ENCODE peak calls at places on chromosomes 6 and 20, in seven cellular contexts. One of them, this sample, is unnamed.

GRCh38 chr6:134830194-134830593 is 119.7 kb downstream of the ALDH8A1 start:
- DNase-seq in PC-3: no peak
- DNase-seq in activated CD4-positive, alpha-beta T cell treated with anti-CD3 and anti-CD28 coated beads, Interleukin-2, amount 10 ng/mL, durations not matched to agents 7 days and 5 days: no peak
- DNase-seq in NCI-H1436: no peak
- DNase-seq in left cardiac atrium: no peak
- DNase-seq in transverse colon: no peak
- DNase-seq in G401: no peak
- DNase-seq in this sample: no peak

GRCh38 chr20:32742322-32743236 is 688 bp downstream of the COMMD7 start:
- DNase-seq in PC-3: no peak
- DNase-seq in activated CD4-positive, alpha-beta T cell treated with anti-CD3 and anti-CD28 coated beads, Interleukin-2, amount 10 ng/mL, durations not matched to agents 7 days and 5 days: no peak
- DNase-seq in NCI-H1436: no peak
- DNase-seq in left cardiac atrium: peak
- DNase-seq in transverse colon: no peak
- DNase-seq in G401: no peak
- DNase-seq in this sample: no peak

GRCh38 chr6:54619102-54619501 is 227.5 kb upstream of the FAM83B start:
- DNase-seq in PC-3: no peak
- DNase-seq in activated CD4-positive, alpha-beta T cell treated with anti-CD3 and anti-CD28 coated beads, Interleukin-2, amount 10 ng/mL, durations not matched to agents 7 days and 5 days: no peak
- DNase-seq in NCI-H1436: no peak
- DNase-seq in left cardiac atrium: no peak
- DNase-seq in transverse colon: no peak
- DNase-seq in G401: no peak
- DNase-seq in this sample: no peak

GRCh38 chr20:61966492-61967244 is 99.0 kb downstream of the TAF4 start:
- DNase-seq in PC-3: no peak
- DNase-seq in activated CD4-positive, alpha-beta T cell treated with anti-CD3 and anti-CD28 coated beads, Interleukin-2, amount 10 ng/mL, durations not matched to agents 7 days and 5 days: no peak
- DNase-seq in NCI-H1436: no peak
- DNase-seq in left cardiac atrium: no peak
- DNase-seq in transverse colon: no peak
- DNase-seq in G401: no peak
- DNase-seq in this sample: no peak

GRCh38 chr6:163565140-163565539 is 150.6 kb downstream of the QKI start:
- DNase-seq in PC-3: no peak
- DNase-seq in activated CD4-positive, alpha-beta T cell treated with anti-CD3 and anti-CD28 coated beads, Interleukin-2, amount 10 ng/mL, durations not matched to agents 7 days and 5 days: no peak
- DNase-seq in NCI-H1436: no peak
- DNase-seq in left cardiac atrium: no peak
- DNase-seq in transverse colon: no peak
- DNase-seq in G401: no peak
- DNase-seq in this sample: no peak

GRCh38 chr6:50853924-50854323 is 35.3 kb downstream of the TFAP2B start:
- DNase-seq in PC-3: no peak
- DNase-seq in activated CD4-positive, alpha-beta T cell treated with anti-CD3 and anti-CD28 coated beads, Interleukin-2, amount 10 ng/mL, durations not matched to agents 7 days and 5 days: no peak
- DNase-seq in NCI-H1436: no peak
- DNase-seq in left cardiac atrium: no peak
- DNase-seq in transverse colon: no peak
- DNase-seq in G401: no peak
- DNase-seq in this sample: no peak

GRCh38 chr20:56629464-56630085 is 469 bp downstream of the TFAP2C start:
- DNase-seq in PC-3: peak
- DNase-seq in activated CD4-positive, alpha-beta T cell treated with anti-CD3 and anti-CD28 coated beads, Interleukin-2, amount 10 ng/mL, durations not matched to agents 7 days and 5 days: no peak
- DNase-seq in NCI-H1436: no peak
- DNase-seq in left cardiac atrium: no peak
- DNase-seq in transverse colon: no peak
- DNase-seq in G401: no peak
- DNase-seq in this sample: peak

GRCh38 chr20:6000851-6001250 is 50.4 kb downstream of the MCM8 start:
- DNase-seq in PC-3: no peak
- DNase-seq in activated CD4-positive, alpha-beta T cell treated with anti-CD3 and anti-CD28 coated beads, Interleukin-2, amount 10 ng/mL, durations not matched to agents 7 days and 5 days: no peak
- DNase-seq in NCI-H1436: no peak
- DNase-seq in left cardiac atrium: no peak
- DNase-seq in transverse colon: no peak
- DNase-seq in G401: peak
- DNase-seq in this sample: no peak

GRCh38 chr20:62860391-62860923 is 1.2 kb downstream of the TCFL5 start:
- DNase-seq in PC-3: peak
- DNase-seq in activated CD4-positive, alpha-beta T cell treated with anti-CD3 and anti-CD28 coated beads, Interleukin-2, amount 10 ng/mL, durations not matched to agents 7 days and 5 days: no peak
- DNase-seq in NCI-H1436: no peak
- DNase-seq in left cardiac atrium: peak
- DNase-seq in transverse colon: no peak
- DNase-seq in G401: peak
- DNase-seq in this sample: no peak

GRCh38 chr6:115601064-115601463 is 459.6 kb downstream of the FRK start:
- DNase-seq in PC-3: no peak
- DNase-seq in activated CD4-positive, alpha-beta T cell treated with anti-CD3 and anti-CD28 coated beads, Interleukin-2, amount 10 ng/mL, durations not matched to agents 7 days and 5 days: no peak
- DNase-seq in NCI-H1436: no peak
- DNase-seq in left cardiac atrium: no peak
- DNase-seq in transverse colon: no peak
- DNase-seq in G401: no peak
- DNase-seq in this sample: no peak

GRCh38 chr6:90194371-90194841 is 102.2 kb downstream of the BACH2 start:
- DNase-seq in PC-3: peak
- DNase-seq in activated CD4-positive, alpha-beta T cell treated with anti-CD3 and anti-CD28 coated beads, Interleukin-2, amount 10 ng/mL, durations not matched to agents 7 days and 5 days: no peak
- DNase-seq in NCI-H1436: no peak
- DNase-seq in left cardiac atrium: no peak
- DNase-seq in transverse colon: no peak
- DNase-seq in G401: no peak
- DNase-seq in this sample: no peak

GRCh38 chr20:49420292-49420691 is 62.2 kb downstream of the KCNB1 start:
- DNase-seq in PC-3: peak
- DNase-seq in activated CD4-positive, alpha-beta T cell treated with anti-CD3 and anti-CD28 coated beads, Interleukin-2, amount 10 ng/mL, durations not matched to agents 7 days and 5 days: no peak
- DNase-seq in NCI-H1436: no peak
- DNase-seq in left cardiac atrium: no peak
- DNase-seq in transverse colon: peak
- DNase-seq in G401: no peak
- DNase-seq in this sample: no peak

GRCh38 chr6:37926661-37927060 is 107.1 kb downstream of the ZFAND3 start:
- DNase-seq in PC-3: no peak
- DNase-seq in activated CD4-positive, alpha-beta T cell treated with anti-CD3 and anti-CD28 coated beads, Interleukin-2, amount 10 ng/mL, durations not matched to agents 7 days and 5 days: no peak
- DNase-seq in NCI-H1436: no peak
- DNase-seq in left cardiac atrium: no peak
- DNase-seq in transverse colon: no peak
- DNase-seq in G401: no peak
- DNase-seq in this sample: no peak

GRCh38 chr20:63112491-63113219 is 103.3 kb downstream of the YTHDF1 start:
- DNase-seq in PC-3: no peak
- DNase-seq in activated CD4-positive, alpha-beta T cell treated with anti-CD3 and anti-CD28 coated beads, Interleukin-2, amount 10 ng/mL, durations not matched to agents 7 days and 5 days: no peak
- DNase-seq in NCI-H1436: no peak
- DNase-seq in left cardiac atrium: peak
- DNase-seq in transverse colon: no peak
- DNase-seq in G401: no peak
- DNase-seq in this sample: no peak

GRCh38 chr6:106964954-106965353 is 9.6 kb downstream of the CD24 start:
- DNase-seq in PC-3: no peak
- DNase-seq in activated CD4-positive, alpha-beta T cell treated with anti-CD3 and anti-CD28 coated beads, Interleukin-2, amount 10 ng/mL, durations not matched to agents 7 days and 5 days: no peak
- DNase-seq in NCI-H1436: no peak
- DNase-seq in left cardiac atrium: no peak
- DNase-seq in transverse colon: no peak
- DNase-seq in G401: no peak
- DNase-seq in this sample: no peak

GRCh38 chr6:105179244-105180065 is at the start of gene POPDC3:
- DNase-seq in PC-3: peak
- DNase-seq in activated CD4-positive, alpha-beta T cell treated with anti-CD3 and anti-CD28 coated beads, Interleukin-2, amount 10 ng/mL, durations not matched to agents 7 days and 5 days: no peak
- DNase-seq in NCI-H1436: no peak
- DNase-seq in left cardiac atrium: peak
- DNase-seq in transverse colon: peak
- DNase-seq in G401: no peak
- DNase-seq in this sample: peak

GRCh38 chr6:10099086-10099499 is 315.8 kb downstream of the TFAP2A start:
- DNase-seq in PC-3: peak
- DNase-seq in activated CD4-positive, alpha-beta T cell treated with anti-CD3 and anti-CD28 coated beads, Interleukin-2, amount 10 ng/mL, durations not matched to agents 7 days and 5 days: no peak
- DNase-seq in NCI-H1436: no peak
- DNase-seq in left cardiac atrium: no peak
- DNase-seq in transverse colon: peak
- DNase-seq in G401: peak
- DNase-seq in this sample: peak

GRCh38 chr20:3603108-3603507 is 60.1 kb downstream of the GFRA4 start:
- DNase-seq in PC-3: no peak
- DNase-seq in activated CD4-positive, alpha-beta T cell treated with anti-CD3 and anti-CD28 coated beads, Interleukin-2, amount 10 ng/mL, durations not matched to agents 7 days and 5 days: no peak
- DNase-seq in NCI-H1436: no peak
- DNase-seq in left cardiac atrium: no peak
- DNase-seq in transverse colon: no peak
- DNase-seq in G401: no peak
- DNase-seq in this sample: no peak

GRCh38 chr6:157392927-157393666 is 12.1 kb downstream of the ZDHHC14 start:
- DNase-seq in PC-3: no peak
- DNase-seq in activated CD4-positive, alpha-beta T cell treated with anti-CD3 and anti-CD28 coated beads, Interleukin-2, amount 10 ng/mL, durations not matched to agents 7 days and 5 days: no peak
- DNase-seq in NCI-H1436: no peak
- DNase-seq in left cardiac atrium: no peak
- DNase-seq in transverse colon: peak
- DNase-seq in G401: no peak
- DNase-seq in this sample: no peak

GRCh38 chr20:31713312-31714049 is 9.2 kb downstream of the BCL2L1 start:
- DNase-seq in PC-3: peak
- DNase-seq in activated CD4-positive, alpha-beta T cell treated with anti-CD3 and anti-CD28 coated beads, Interleukin-2, amount 10 ng/mL, durations not matched to agents 7 days and 5 days: no peak
- DNase-seq in NCI-H1436: no peak
- DNase-seq in left cardiac atrium: peak
- DNase-seq in transverse colon: peak
- DNase-seq in G401: no peak
- DNase-seq in this sample: no peak

GRCh38 chr20:44738779-44739477 is 6.7 kb upstream of the KCNK15 start:
- DNase-seq in PC-3: peak
- DNase-seq in activated CD4-positive, alpha-beta T cell treated with anti-CD3 and anti-CD28 coated beads, Interleukin-2, amount 10 ng/mL, durations not matched to agents 7 days and 5 days: peak
- DNase-seq in NCI-H1436: peak
- DNase-seq in left cardiac atrium: no peak
- DNase-seq in transverse colon: peak
- DNase-seq in G401: peak
- DNase-seq in this sample: peak